ENCODE peak calls at places on chromosomes 1 and 21, in five cellular contexts. T is neural progenitor cell, D is hepatocyte, Y is GM23338, J is endothelial cell of umbilical vein. E is an unnamed sample.

GRCh38 chr1:8348777-8349472 is 31.0 kb downstream of the SLC45A1 start:
- DNase-seq in T (peak), D (peak), Y (peak), J (peak), E (peak)

GRCh38 chr1:54947540-54947939 is 32.9 kb upstream of the TMEM61 start:
- DNase-seq in T (no peak), D (no peak), Y (no peak), J (no peak), E (no peak)

GRCh38 chr1:164695956-164696665 is 137.1 kb downstream of the PBX1 start:
- DNase-seq in T (no peak), D (no peak), Y (no peak), J (no peak), E (peak)

GRCh38 chr1:246760426-246761347 is 36.5 kb downstream of the SCCPDH start:
- DNase-seq in T (no peak), D (no peak), Y (no peak), J (no peak), E (no peak)

GRCh38 chr1:8540266-8540926 is 222.5 kb downstream of the SLC45A1 start:
- DNase-seq in T (no peak), D (no peak), Y (no peak), J (peak), E (peak)

GRCh38 chr1:190759807-190760206 is 282.1 kb upstream of the BRINP3 start:
- DNase-seq in T (no peak), D (no peak), Y (no peak), J (no peak), E (no peak)

GRCh38 chr1:186435336-186435735 is 25.6 kb downstream of the PDC start:
- DNase-seq in T (no peak), D (no peak), Y (no peak), J (no peak), E (peak)

GRCh38 chr1:209689484-209689883 is 14.3 kb downstream of the G0S2 start:
- DNase-seq in T (no peak), D (peak), Y (no peak), J (no peak), E (no peak)

GRCh38 chr1:205335692-205336091 is 14.1 kb upstream of the NUAK2 start:
- DNase-seq in T (peak), D (peak), Y (peak), J (peak), E (peak)

DNA sequence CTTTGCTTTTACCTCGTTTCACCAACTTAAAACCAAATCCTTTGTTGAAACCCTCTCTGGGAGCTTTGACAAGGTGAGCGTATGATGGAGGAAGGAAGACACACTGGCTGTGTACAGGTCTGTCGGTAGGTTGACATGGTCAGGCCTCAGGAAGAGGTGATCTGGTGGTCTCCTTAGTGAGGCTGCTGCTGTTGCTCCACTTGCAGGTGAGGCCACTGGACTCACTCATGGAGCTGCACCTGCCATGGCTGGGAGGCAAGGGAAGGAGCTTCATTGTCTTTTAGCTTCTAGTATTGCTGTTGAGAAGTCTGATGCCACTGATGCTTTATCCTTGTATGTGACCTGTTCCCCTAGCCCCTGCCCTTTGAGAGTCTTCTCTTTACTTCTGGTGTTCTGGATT is 35.7 kb downstream of the TENT5C start:
- DNase-seq in T (no peak), D (no peak), Y (no peak), J (no peak), E (no peak)
- TF ChIP-seq EZH2 in T (no peak), D (no peak), Y (no peak), J (no peak), E (no peak)

GRCh38 chr21:36696640-36697472 is 2.1 kb upstream of the SIM2 start:
- DNase-seq in T (peak), D (no peak), Y (peak), J (no peak), E (no peak)

GRCh38 chr21:36699546-36700294 is 805 bp downstream of the SIM2 start:
- DNase-seq in T (peak), D (no peak), Y (peak), J (no peak), E (no peak)

GRCh38 chr21:36697473-36698159 is 1.3 kb upstream of the SIM2 start:
- DNase-seq in T (peak), D (no peak), Y (peak), J (no peak), E (no peak)

GRCh38 chr21:36699026-36699545 is at the start of gene SIM2:
- DNase-seq in T (peak), D (no peak), Y (peak), J (no peak), E (no peak)

GRCh38 chr21:36698160-36699025 is 522 bp upstream of the SIM2 start:
- DNase-seq in T (peak), D (no peak), Y (peak), J (no peak), E (no peak)
- TF ChIP-seq EZH2 in T (no peak), D (no peak), Y (peak), J (peak), E (peak)

GRCh38 chr1:81430236-81430635 is 370.5 kb upstream of the ADGRL2 start:
- DNase-seq in T (no peak), D (no peak), Y (no peak), J (no peak), E (no peak)

GRCh38 chr1:81420760-81421159 is 380.0 kb upstream of the ADGRL2 start:
- DNase-seq in T (no peak), D (no peak), Y (no peak), J (no peak), E (peak)

GRCh38 chr1:81424056-81424455 is 376.7 kb upstream of the ADGRL2 start:
- DNase-seq in T (no peak), D (peak), Y (no peak), J (no peak), E (peak)

GRCh38 chr1:81428998-81429397 is 371.7 kb upstream of the ADGRL2 start:
- DNase-seq in T (no peak), D (no peak), Y (no peak), J (no peak), E (no peak)

DNA sequence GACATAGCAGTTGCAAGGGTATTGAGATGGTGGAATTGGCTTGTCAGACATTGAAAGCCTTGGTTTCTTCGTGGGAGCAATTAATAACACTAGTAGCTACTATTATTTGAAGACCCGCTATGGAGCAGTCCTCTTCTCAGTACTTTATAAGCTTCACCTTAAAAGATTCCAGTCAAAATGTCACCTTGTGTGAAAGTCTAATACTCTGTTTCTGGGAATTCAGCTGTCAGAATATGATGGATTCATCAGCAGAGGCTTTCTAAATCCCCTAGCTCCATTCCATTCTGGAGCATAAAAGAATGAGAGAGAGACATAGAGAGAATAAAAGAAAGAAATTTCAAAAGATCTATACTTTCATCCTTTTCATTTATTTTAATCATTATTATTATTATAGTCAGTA is 375.9 kb upstream of the ADGRL2 start:
- DNase-seq in T (no peak), D (no peak), Y (no peak), J (no peak), E (no peak)
- TF ChIP-seq EZH2 in T (no peak), D (no peak), Y (no peak), J (no peak), E (no peak)

DNA sequence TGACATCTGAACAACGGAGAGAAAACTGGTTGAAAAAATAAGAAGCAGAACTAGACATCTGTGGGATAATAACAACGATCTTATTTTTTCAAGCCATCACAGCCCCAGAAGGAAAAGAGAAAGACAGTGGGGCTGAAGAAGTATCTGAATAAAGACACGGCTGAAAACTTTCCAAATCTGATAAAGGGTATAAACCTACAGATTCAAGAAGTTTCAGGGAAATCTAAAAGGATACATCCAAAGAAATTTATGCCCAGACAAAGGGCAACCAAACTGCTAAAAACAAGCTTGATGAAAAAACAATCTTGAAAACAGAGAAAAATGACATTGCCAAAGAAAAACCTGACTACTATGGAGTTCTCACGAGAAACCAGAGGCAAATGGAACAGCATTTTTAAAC is 40.4 kb downstream of the TARBP1 start:
- DNase-seq in T (no peak), D (no peak), Y (no peak), J (no peak), E (no peak)
- TF ChIP-seq EZH2 in T (no peak), D (no peak), Y (no peak), J (no peak), E (no peak)

DNA sequence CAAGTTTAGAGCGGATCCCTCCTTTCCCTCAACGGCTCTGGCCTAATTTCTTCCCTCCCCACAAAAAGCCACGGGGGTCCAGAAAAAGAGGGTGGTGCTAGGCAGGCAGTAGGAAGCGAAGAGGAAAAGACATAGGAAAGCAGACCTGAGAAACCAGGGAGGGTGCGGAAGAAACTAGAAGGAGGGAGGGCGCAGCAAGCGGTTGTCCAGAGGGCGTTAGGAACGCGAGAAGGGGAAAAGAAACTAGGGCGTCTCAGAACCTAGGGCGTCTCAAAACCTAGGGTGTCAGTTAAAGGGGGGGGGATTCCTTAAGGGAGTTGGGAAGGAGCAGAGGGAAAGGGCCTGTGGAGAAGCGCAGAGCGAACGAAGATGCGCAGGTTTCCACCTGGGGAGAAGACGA is 3.0 kb downstream of the DMRTA2 start:
- DNase-seq in T (peak), D (no peak), Y (peak), J (no peak), E (no peak)
- TF ChIP-seq EZH2 in T (peak), D (peak), Y (peak), J (no peak), E (no peak)

E was measured in astrocyte.